ENCODE peak calls at places on chromosomes 7 and 10, in ten cellular contexts. X is naive thymus-derived CD4-positive, alpha-beta T cell; U is ovary; Q is prostate gland; O is esophagus squamous epithelium; B is CD4-positive, CD25-positive, alpha-beta regulatory T cell; E is heart right ventricle; A is CD8-positive, alpha-beta T cell; D is H9; F is left ventricle myocardium inferior. H is an unnamed sample.

GRCh38 chr7:47326808-47327207 is 255.1 kb downstream of the TNS3 start:
- DNase-seq in X (no peak), U (peak; percentile 67), Q (no peak), O (no peak), B (no peak), E (peak; percentile 60), A (no peak), D (no peak), F (peak; percentile 58), H (peak; percentile 46)

GRCh38 chr10:101224060-101224909 is 5.0 kb downstream of the LBX1 start:
- DNase-seq in X (no peak), U (no peak), Q (no peak), O (no peak), B (no peak), E (no peak), A (no peak), D (no peak), F (no peak), H (no peak)

GRCh38 chr7:122764020-122764419 is 61.3 kb upstream of the RNF148 start:
- DNase-seq in X (no peak), U (no peak), Q (no peak), O (no peak), B (no peak), E (no peak), A (no peak), D (no peak), F (no peak), H (no peak)

GRCh38 chr10:31708513-31708912 is 220.1 kb downstream of the ARHGAP12 start:
- DNase-seq in X (no peak), U (no peak), Q (no peak), O (no peak), B (no peak), E (peak; percentile 65), A (no peak), D (no peak), F (no peak), H (no peak)

GRCh38 chr10:789831-790701 is 100.6 kb upstream of the DIP2C start:
- DNase-seq in X (no peak), U (no peak), Q (no peak), O (no peak), B (no peak), E (no peak), A (no peak), D (no peak), F (no peak), H (no peak)

GRCh38 chr10:7471720-7472367 is 61.0 kb upstream of the SFMBT2 start:
- DNase-seq in X (peak; percentile 19), U (no peak), Q (no peak), O (no peak), B (no peak), E (no peak), A (no peak), D (no peak), F (no peak), H (peak; percentile 23)

GRCh38 chr10:90775351-90776028 is 82.3 kb downstream of the HTR7 start:
- DNase-seq in X (no peak), U (no peak), Q (no peak), O (no peak), B (no peak), E (no peak), A (no peak), D (no peak), F (no peak), H (no peak)

GRCh38 chr10:51672039-51672535 is 27.3 kb downstream of the CSTF2T start:
- DNase-seq in X (no peak), U (no peak), Q (no peak), O (no peak), B (no peak), E (no peak), A (no peak), D (no peak), F (no peak), H (no peak)

GRCh38 chr10:32373031-32373430 is 26.1 kb upstream of the EPC1 start:
- DNase-seq in X (no peak), U (no peak), Q (no peak), O (no peak), B (no peak), E (no peak), A (no peak), D (no peak), F (no peak), H (no peak)

GRCh38 chr7:37671871-37672270 is 11.7 kb upstream of the GPR141 start:
- DNase-seq in X (no peak), U (no peak), Q (no peak), O (no peak), B (no peak), E (no peak), A (no peak), D (no peak), F (no peak), H (no peak)

GRCh38 chr10:132578287-132578951 is 40.8 kb downstream of the INPP5A start:
- DNase-seq in X (no peak), U (no peak), Q (no peak), O (no peak), B (no peak), E (no peak), A (no peak), D (no peak), F (no peak), H (no peak)
- H3K4me1 ChIP-seq in X (peaks cover 5% of the 10 kb centered on the region), U (peaks cover 20% of the 10 kb centered on the region), Q (peaks cover 29% of the 10 kb centered on the region), O (peaks cover 17% of the 10 kb centered on the region), B (peaks cover 3% of the 10 kb centered on the region), E (peaks cover 71% of the 10 kb centered on the region), A (peaks cover 15% of the 10 kb centered on the region), D (no peaks in the 10 kb centered on the region), F (peaks cover 68% of the 10 kb centered on the region), H (peaks cover 17% of the 10 kb centered on the region)

GRCh38 chr10:121838931-121839330 is 88.9 kb downstream of the ATE1 start:
- DNase-seq in X (no peak), U (no peak), Q (no peak), O (no peak), B (no peak), E (no peak), A (no peak), D (no peak), F (no peak), H (no peak)
- H3K4me1 ChIP-seq in X (no peaks in the 10 kb centered on the region), U (no peaks in the 10 kb centered on the region), Q (peaks cover 4% of the 10 kb centered on the region), O (no peaks in the 10 kb centered on the region), B (no peaks in the 10 kb centered on the region), E (no peaks in the 10 kb centered on the region), A (no peaks in the 10 kb centered on the region), D (no peaks in the 10 kb centered on the region), F (no peaks in the 10 kb centered on the region), H (no peaks in the 10 kb centered on the region)

GRCh38 chr10:5663692-5664427 is 2.5 kb downstream of the ASB13 start:
- DNase-seq in X (no peak), U (no peak), Q (no peak), O (no peak), B (no peak), E (no peak), A (no peak), D (peak; percentile 52), F (no peak), H (peak; percentile 17)

GRCh38 chr10:5665380-5666323 is 743 bp downstream of the ASB13 start:
- DNase-seq in X (no peak), U (peak; percentile 61), Q (no peak), O (no peak), B (no peak), E (no peak), A (no peak), D (no peak), F (peak; percentile 35), H (peak; percentile 56)

GRCh38 chr10:5659702-5660528 is 6.5 kb downstream of the ASB13 start:
- DNase-seq in X (no peak), U (peak; percentile 45), Q (no peak), O (peak; percentile 23), B (no peak), E (no peak), A (no peak), D (no peak), F (no peak), H (peak; percentile 70)

GRCh38 chr10:5661043-5661442 is 5.4 kb downstream of the ASB13 start:
- DNase-seq in X (no peak), U (no peak), Q (no peak), O (no peak), B (no peak), E (no peak), A (no peak), D (no peak), F (no peak), H (no peak)

DNA sequence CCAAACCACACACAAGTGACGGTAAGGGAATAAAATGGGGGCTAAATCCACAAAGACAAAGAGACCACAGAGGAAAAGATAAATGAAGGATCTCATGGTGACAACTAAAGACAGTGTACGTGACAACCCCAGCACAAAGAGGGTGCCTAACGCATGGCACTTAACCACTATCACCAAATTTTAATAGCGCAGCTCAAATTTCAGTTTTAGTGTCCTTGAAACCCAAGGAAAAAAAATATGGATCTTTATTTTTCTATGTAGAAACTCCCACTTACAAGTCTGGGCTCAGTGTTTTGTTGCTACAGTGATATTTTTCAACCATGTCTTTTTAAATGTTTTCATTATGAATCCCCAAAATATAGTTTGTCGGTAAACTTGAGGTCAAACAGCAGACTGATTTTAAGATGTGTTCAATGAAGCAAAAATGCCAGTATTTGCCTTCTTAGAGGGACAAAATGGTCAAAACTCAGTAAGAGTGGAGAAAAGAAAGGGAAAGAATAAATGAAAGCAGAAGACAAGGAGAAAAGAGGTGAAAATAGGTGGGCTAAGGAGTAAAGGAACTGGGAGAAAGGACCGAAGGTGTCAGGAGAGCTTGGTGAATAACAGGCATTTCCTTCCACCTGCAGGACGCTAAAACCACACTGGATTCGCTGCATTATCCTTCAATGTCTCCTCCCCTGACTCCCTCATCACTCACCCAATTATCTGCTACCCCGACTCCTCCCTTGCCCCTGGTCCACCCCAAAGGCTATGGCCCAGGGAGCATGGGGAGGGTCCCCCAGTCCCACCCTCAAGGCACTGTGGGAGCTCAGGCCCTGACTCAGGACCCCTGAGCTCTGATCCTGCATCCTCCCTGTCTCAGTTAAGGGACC is 3.5 kb downstream of the ASB13 start:
- DNase-seq in X (no peak), U (no peak), Q (no peak), O (no peak), B (no peak), E (no peak), A (no peak), D (no peak), F (no peak), H (peak; percentile 15)
- H3K4me1 ChIP-seq in X (peaks cover 6% of the 10 kb centered on the region), U (peaks cover 28% of the 10 kb centered on the region), Q (peaks cover 3% of the 10 kb centered on the region), O (peaks cover 18% of the 10 kb centered on the region), B (peaks cover 18% of the 10 kb centered on the region), E (peaks cover 34% of the 10 kb centered on the region), A (peaks cover 9% of the 10 kb centered on the region), D (peaks cover 10% of the 10 kb centered on the region), F (peaks cover 24% of the 10 kb centered on the region), H (peaks cover 13% of the 10 kb centered on the region)

DNA sequence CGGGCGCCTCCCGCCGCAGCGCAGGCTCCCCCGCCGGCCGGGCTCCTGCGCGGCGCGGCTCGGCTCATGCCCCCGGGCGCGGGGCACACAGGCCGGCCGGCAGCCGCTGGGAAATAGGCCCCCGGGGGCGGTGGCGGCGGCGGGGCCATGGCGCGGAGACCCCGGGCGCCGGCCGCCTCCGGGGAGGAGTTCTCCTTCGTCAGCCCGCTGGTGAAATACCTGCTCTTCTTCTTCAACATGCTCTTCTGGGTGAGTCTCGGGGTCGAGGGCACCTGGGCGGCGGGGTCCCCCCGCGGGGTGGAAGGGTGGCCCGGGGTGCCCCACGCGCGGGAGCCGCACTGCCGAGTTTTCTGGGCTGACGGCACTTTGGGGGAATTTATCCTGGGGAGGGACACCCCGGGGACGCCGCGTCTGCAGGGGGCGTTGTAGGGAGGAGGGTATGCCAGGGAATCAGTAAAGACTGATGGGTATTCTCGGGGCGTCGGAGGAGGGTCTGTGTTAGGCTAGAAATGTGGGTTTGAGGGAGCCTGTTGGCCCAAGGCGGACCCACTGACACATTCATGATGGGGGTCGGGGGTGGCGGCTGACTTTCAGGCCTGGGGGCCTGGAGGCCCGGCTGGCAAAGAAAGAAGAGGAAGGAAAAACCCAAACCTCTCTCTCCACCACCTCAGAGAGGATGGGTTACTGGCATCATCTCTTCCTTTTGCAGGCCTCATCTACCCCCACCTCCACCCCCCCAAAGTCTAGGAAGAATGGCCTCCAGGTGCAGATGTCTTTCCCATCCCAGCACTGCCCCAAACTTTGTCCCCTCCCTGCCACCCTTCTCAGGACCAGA is 544 bp downstream of the TSPAN33 start:
- DNase-seq in X (peak; percentile 33), U (no peak), Q (no peak), O (no peak), B (peak; percentile 19), E (no peak), A (peak; percentile 26), D (no peak), F (no peak), H (no peak)
- H3K4me1 ChIP-seq in X (peaks cover 10% of the 10 kb centered on the region), U (peaks cover 20% of the 10 kb centered on the region), Q (peaks cover 2% of the 10 kb centered on the region), O (no peaks in the 10 kb centered on the region), B (peaks cover 14% of the 10 kb centered on the region), E (peaks cover 35% of the 10 kb centered on the region), A (peaks cover 16% of the 10 kb centered on the region), D (no peaks in the 10 kb centered on the region), F (peaks cover 31% of the 10 kb centered on the region), H (peaks cover 4% of the 10 kb centered on the region)